ENCODE peak calls at places on chromosomes 2 and 18, in eight cellular contexts. S, Q, V, F, Z, O, Y and A are unnamed samples.

GRCh38 chr2:222360146-222360545 is 61.3 kb upstream of the PAX3 start:
- DNase-seq in S (no peak), Q (no peak), V (no peak), F (no peak), Z (no peak), O (no peak), Y (no peak), A (no peak)

GRCh38 chr18:45663646-45664045 is 48.4 kb downstream of the SLC14A2 start:
- DNase-seq in S (no peak), Q (no peak), V (no peak), F (no peak), Z (no peak), O (no peak), Y (no peak), A (no peak)

GRCh38 chr2:7373156-7373555 is 455.9 kb downstream of the RNF144A start:
- DNase-seq in S (no peak), Q (no peak), V (no peak), F (no peak), Z (no peak), O (no peak), Y (no peak), A (no peak)

GRCh38 chr2:230828272-230828961 is 36.3 kb upstream of the ITM2C start:
- DNase-seq in S (no peak), Q (peak), V (no peak), F (peak), Z (no peak), O (no peak), Y (no peak), A (no peak)

GRCh38 chr2:119723784-119724467 is 35.8 kb upstream of the PTPN4 start:
- DNase-seq in S (no peak), Q (no peak), V (no peak), F (no peak), Z (no peak), O (no peak), Y (no peak), A (no peak)

GRCh38 chr2:186664644-186665043 is 29.2 kb upstream of the FAM171B start:
- DNase-seq in S (no peak), Q (no peak), V (no peak), F (no peak), Z (no peak), O (no peak), Y (no peak), A (no peak)

GRCh38 chr2:96848264-96848663 is 4.4 kb upstream of the ANKRD23 start:
- DNase-seq in S (no peak), Q (no peak), V (no peak), F (no peak), Z (no peak), O (no peak), Y (no peak), A (no peak)

GRCh38 chr2:18047896-18048657 is 169.6 kb downstream of the KCNS3 start:
- DNase-seq in S (no peak), Q (no peak), V (no peak), F (no peak), Z (no peak), O (no peak), Y (peak), A (no peak)

GRCh38 chr2:144523606-144524131 is 3.8 kb upstream of the ZEB2 start:
- DNase-seq in S (no peak), Q (peak), V (no peak), F (peak), Z (no peak), O (no peak), Y (peak), A (no peak)

GRCh38 chr18:2955966-2956521 is 56.9 kb downstream of the LPIN2 start:
- DNase-seq in S (no peak), Q (no peak), V (no peak), F (no peak), Z (no peak), O (no peak), Y (peak), A (no peak)